ENCODE peak calls at places on chromosomes 3 and 15, in ten cellular contexts. C, W, Z, Y, T, Q, R, F, I and A are unnamed samples.
A peak's percentile ranks its signal among the peaks of the same experiment; 100 is the strongest.

GRCh38 chr15:32803631-32804030 is 85.8 kb downstream of the GREM1 start:
- DNase-seq in C (no peak), I (no peak), Z (no peak), Y (no peak), R (no peak), F (no peak), Q (no peak), W (no peak), T (peak; percentile 56), A (no peak)

GRCh38 chr15:58457466-58457965 is 25.7 kb downstream of the LIPC start:
- DNase-seq in Y (no peak), F (no peak), T (peak; percentile 97), R (no peak), C (no peak), Q (no peak), I (no peak), W (no peak), Z (no peak), A (peak; percentile 69)

GRCh38 chr15:90851114-90851513 is 17.3 kb upstream of the FURIN start:
- DNase-seq in T (peak; percentile 48), R (no peak), Y (no peak), I (no peak), C (no peak), Q (no peak), F (peak; percentile 24), Z (no peak), W (no peak), A (no peak)

GRCh38 chr15:34691024-34691423 is 63.8 kb downstream of the GJD2 start:
- DNase-seq in W (no peak), T (peak; percentile 68), R (no peak), Q (no peak), Y (no peak), F (no peak), I (no peak), C (no peak), Z (no peak), A (no peak)

GRCh38 chr15:31346367-31347066 is 19.9 kb downstream of the KLF13 start:
- DNase-seq in Y (no peak), Q (no peak), F (no peak), W (no peak), I (no peak), R (no peak), C (no peak), T (no peak), Z (no peak), A (no peak)

GRCh38 chr3:144403040-144403457 is 431.4 kb downstream of the DIPK2A start:
- DNase-seq in R (no peak), Q (peak; percentile 56), Y (no peak), T (no peak), F (no peak), W (no peak), I (peak; percentile 21), C (peak; percentile 42), Z (no peak), A (no peak)

GRCh38 chr3:151327571-151328198 is 1.7 kb downstream of the P2RY13 start:
- DNase-seq in W (no peak), Q (peak; percentile 24), R (no peak), F (no peak), I (no peak), C (no peak), Z (no peak), T (peak; percentile 34), Y (no peak), A (no peak)

GRCh38 chr3:50350527-50351317 is at the start of the genes CYB561D2 and NPRL2:
- DNase-seq in C (peak; percentile 97), W (peak; percentile 99), Q (peak; percentile 97), Z (peak; percentile 98), Y (peak; percentile 89), I (peak; percentile 96), R (peak; percentile 98), T (peak; percentile 90), F (peak; percentile 100), A (peak; percentile 99)

GRCh38 chr3:72186485-72186864 is 401.5 kb upstream of the PROK2 start:
- DNase-seq in Y (no peak), T (peak; percentile 60), I (no peak), Z (no peak), Q (no peak), R (no peak), F (no peak), C (no peak), W (no peak), A (no peak)

GRCh38 chr3:31762888-31763351 is 218.1 kb downstream of the OSBPL10 start:
- DNase-seq in Z (no peak), F (no peak), Y (no peak), Q (no peak), R (no peak), I (no peak), W (no peak), T (no peak), C (no peak), A (no peak)

GRCh38 chr3:43621406-43621973 is 321 bp downstream of the ANO10 start:
- DNase-seq in T (no peak), Z (no peak), Q (peak; percentile 48), W (no peak), I (peak; percentile 16), R (peak; percentile 46), Y (no peak), F (peak; percentile 81), C (peak; percentile 44), A (no peak)

GRCh38 chr15:73464602-73465001 is 21.6 kb downstream of the REC114 start:
- DNase-seq in Q (no peak), F (no peak), T (no peak), W (no peak), C (no peak), Z (no peak), R (no peak), I (no peak), Y (no peak), A (no peak)

GRCh38 chr3:16885948-16886683 is 1.4 kb downstream of the PLCL2 start:
- DNase-seq in F (no peak), W (no peak), Q (no peak), I (no peak), T (no peak), Z (no peak), C (no peak), R (no peak), Y (no peak), A (no peak)

GRCh38 chr15:36591534-36592411 is 12.3 kb downstream of the CDIN1 start:
- DNase-seq in I (peak; percentile 36), R (no peak), T (no peak), Q (no peak), C (no peak), Y (no peak), W (no peak), F (no peak), Z (no peak), A (no peak)
- TF ChIP-seq CTCF in I (no peak), R (no peak), T (no peak), Q (no peak), C (no peak), Y (no peak), W (no peak), F (no peak), Z (no peak), A (no peak)

GRCh38 chr15:78390242-78390641 is 47.8 kb upstream of the IREB2 start:
- DNase-seq in F (no peak), I (no peak), Y (no peak), C (no peak), Z (no peak), W (no peak), Q (no peak), T (no peak), R (peak; percentile 1), A (no peak)

GRCh38 chr15:78387678-78388077 is 47.5 kb downstream of the CRABP1 start:
- DNase-seq in Z (no peak), Y (no peak), C (no peak), Q (no peak), F (no peak), T (no peak), R (no peak), W (no peak), I (no peak), A (no peak)

GRCh38 chr15:78388865-78389264 is 48.7 kb downstream of the CRABP1 start:
- DNase-seq in W (no peak), T (no peak), I (no peak), F (no peak), Y (no peak), Z (no peak), R (peak; percentile 14), Q (no peak), C (no peak), A (no peak)

GRCh38 chr15:78390823-78391222 is 47.2 kb upstream of the IREB2 start:
- DNase-seq in F (no peak), R (peak; percentile 1), T (no peak), Q (no peak), I (no peak), Y (no peak), Z (no peak), C (no peak), W (no peak), A (no peak)

DNA sequence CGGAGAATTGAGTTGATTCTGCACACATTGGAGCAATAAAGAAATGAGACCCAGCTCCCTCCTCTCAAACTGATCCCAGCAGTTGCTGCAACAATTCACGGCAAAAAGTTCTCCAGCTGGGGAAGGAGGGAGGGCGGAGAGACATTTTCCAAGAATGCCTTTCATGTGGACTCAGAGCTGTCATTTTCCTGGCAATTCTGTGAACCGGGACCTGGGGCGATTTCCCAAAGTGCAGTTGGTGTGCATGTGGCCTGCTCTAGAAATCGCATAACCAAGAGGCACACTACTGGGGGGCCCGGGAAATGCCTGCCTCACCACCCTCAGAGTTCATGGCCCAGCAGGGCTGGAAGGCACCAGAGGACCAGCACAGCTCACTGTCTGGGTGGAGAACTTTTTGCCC is 48.7 kb upstream of the IREB2 start:
- DNase-seq in I (no peak), R (peak; percentile 10), Q (no peak), T (no peak), Z (no peak), C (no peak), W (no peak), Y (no peak), F (no peak), A (no peak)
- H3K27me3 ChIP-seq in I (no peaks in the 10 kb centered on the region), R (peaks cover 22% of the 10 kb centered on the region), Q (no peaks in the 10 kb centered on the region), T (peaks cover 60% of the 10 kb centered on the region), Z (no peaks in the 10 kb centered on the region), C (peaks cover 13% of the 10 kb centered on the region), W (no peaks in the 10 kb centered on the region), Y (no peaks in the 10 kb centered on the region), F (no peaks in the 10 kb centered on the region), A (peaks cover 2% of the 10 kb centered on the region)

DNA sequence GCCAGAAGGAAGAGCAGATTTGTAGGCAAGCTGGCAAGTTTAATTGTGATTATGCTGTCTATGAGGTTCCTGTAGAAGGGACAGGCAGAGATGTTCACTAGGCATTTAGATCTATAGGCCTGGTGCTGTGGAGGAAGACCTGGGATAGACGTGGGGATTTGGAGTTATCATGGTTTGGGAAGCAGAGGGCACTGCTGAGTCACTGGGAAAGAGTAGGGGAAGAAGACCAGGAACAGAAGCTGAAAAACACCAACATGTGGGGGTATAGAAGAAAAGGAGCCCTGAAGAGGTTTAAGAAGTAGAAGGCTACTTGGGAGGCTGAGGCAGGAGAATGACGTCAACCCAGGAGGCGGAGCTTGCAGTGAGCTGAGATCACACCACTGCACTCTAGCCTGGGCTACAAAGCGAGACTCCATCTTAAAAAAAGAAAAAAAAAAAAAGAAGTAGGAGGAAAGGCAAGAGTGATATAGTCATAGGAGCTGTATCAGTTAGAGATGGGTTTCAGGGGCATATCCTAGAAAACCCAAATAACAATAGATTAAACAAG is 19.3 kb downstream of the GRK7 start:
- DNase-seq in Z (peak; percentile 21), Y (peak; percentile 22), I (no peak), Q (no peak), R (no peak), W (no peak), F (no peak), T (no peak), C (no peak), A (no peak)
- TF ChIP-seq CTCF in Z (peak; percentile 44), Y (peak; percentile 24), I (no peak), Q (peak; percentile 34), R (no peak), W (no peak), F (no peak), T (no peak), C (no peak), A (no peak)

GRCh38 chr3:45795882-45796765 is at the start of gene SLC6A20:
- DNase-seq in R (peak; percentile 44), T (no peak), Y (no peak), Z (no peak), C (no peak), F (peak; percentile 74), Q (peak; percentile 16), I (no peak), W (peak; percentile 49), A (peak; percentile 12)
- H3K27me3 ChIP-seq in R (peaks cover 73% of the 10 kb centered on the region), T (peaks cover 86% of the 10 kb centered on the region), Y (no peaks in the 10 kb centered on the region), Z (peaks cover 36% of the 10 kb centered on the region), C (peaks cover 48% of the 10 kb centered on the region), F (peaks cover 32% of the 10 kb centered on the region), Q (peaks cover 39% of the 10 kb centered on the region), I (peaks cover 14% of the 10 kb centered on the region), W (peaks cover 12% of the 10 kb centered on the region), A (peaks cover 2% of the 10 kb centered on the region)